ENCODE peak calls at places on chromosomes 7 and 10, in four cellular contexts. J, L, D and A are unnamed samples.
A peak's percentile ranks its signal among the peaks of the same experiment; 100 is the strongest.

GRCh38 chr10:65555192-65555591 is 1370.6 kb upstream of the LRRTM3 start:
- DNase-seq in J (no peak), L (peak; percentile 43), D (no peak), A (peak; percentile 25)

GRCh38 chr7:21192662-21193061 is 235.2 kb upstream of the SP4 start:
- DNase-seq in J (no peak), L (no peak), D (no peak), A (peak; percentile 22)

GRCh38 chr7:30927559-30927958 is 15.9 kb downstream of the AQP1 start:
- DNase-seq in J (no peak), L (no peak), D (no peak), A (no peak)

GRCh38 chr10:88832376-88832775 is 19.3 kb downstream of the ANKRD22 start:
- DNase-seq in J (no peak), L (no peak), D (no peak), A (peak; percentile 75)

GRCh38 chr10:67492317-67493019 is 203.5 kb downstream of the CTNNA3 start:
- DNase-seq in J (peak; percentile 1), L (no peak), D (no peak), A (no peak)

GRCh38 chr10:98694014-98694413 is 247.3 kb upstream of the HPS1 start:
- DNase-seq in J (no peak), L (no peak), D (no peak), A (no peak)

GRCh38 chr10:88921194-88921593 is 31.4 kb downstream of the ACTA2 start:
- DNase-seq in J (no peak), L (no peak), D (no peak), A (peak; percentile 51)

GRCh38 chr7:30907527-30908267 is 4.0 kb upstream of the AQP1 start:
- DNase-seq in J (no peak), L (peak; percentile 46), D (no peak), A (no peak)

GRCh38 chr7:142785841-142786250 is 15.1 kb downstream of the PRSS2 start:
- DNase-seq in J (no peak), L (peak; percentile 45), D (no peak), A (peak; percentile 19)

GRCh38 chr7:132516042-132516840 is 60.0 kb downstream of the PLXNA4 start:
- DNase-seq in J (peak; percentile 10), L (no peak), D (no peak), A (peak; percentile 77)

GRCh38 chr7:120586561-120586960 is 271.4 kb downstream of the TSPAN12 start:
- DNase-seq in J (no peak), L (no peak), D (no peak), A (no peak)

GRCh38 chr7:39271386-39271785 is 293.7 kb downstream of the POU6F2 start:
- DNase-seq in J (no peak), L (no peak), D (no peak), A (peak; percentile 17)

GRCh38 chr7:100799037-100799896 is 28.1 kb downstream of the EPHB4 start:
- DNase-seq in J (peak; percentile 52), L (peak; percentile 79), D (no peak), A (peak; percentile 85)

GRCh38 chr10:16941865-16942264 is 124.6 kb upstream of the RSU1 start:
- DNase-seq in J (no peak), L (no peak), D (no peak), A (no peak)

GRCh38 chr10:132648072-132648855 is 110.7 kb downstream of the INPP5A start:
- DNase-seq in J (no peak), L (no peak), D (no peak), A (no peak)

GRCh38 chr7:134333943-134334342 is 17.2 kb upstream of the SLC35B4 start:
- DNase-seq in J (no peak), L (no peak), D (no peak), A (no peak)

GRCh38 chr10:24209421-24209770 is 458 bp downstream of the KIAA1217 start:
- DNase-seq in J (peak; percentile 44), L (no peak), D (no peak), A (peak; percentile 60)

GRCh38 chr7:92754756-92755581 is 81.4 kb downstream of the CDK6 start:
- DNase-seq in J (no peak), L (no peak), D (no peak), A (no peak)

GRCh38 chr7:74453321-74454011 is at the start of gene GTF2IRD1:
- DNase-seq in J (peak; percentile 73), L (peak; percentile 73), D (no peak), A (peak; percentile 84)

GRCh38 chr10:131195552-131196159 is 115.9 kb downstream of the TCERG1L start:
- DNase-seq in J (no peak), L (peak; percentile 20), D (no peak), A (no peak)

GRCh38 chr10:30111340-30111980 is 52.1 kb upstream of the JCAD start:
- DNase-seq in J (peak; percentile 89), L (no peak), D (no peak), A (no peak)

GRCh38 chr7:131537581-131537980 is 18.8 kb downstream of the PODXL start:
- DNase-seq in J (no peak), L (no peak), D (no peak), A (no peak)

GRCh38 chr10:37687581-37687980 is 169.8 kb downstream of the ZNF248 start:
- DNase-seq in J (no peak), L (no peak), D (no peak), A (no peak)

GRCh38 chr10:121598261-121599249 is at the start of gene FGFR2:
- DNase-seq in J (no peak), L (peak; percentile 88), D (no peak), A (peak; percentile 92)

GRCh38 chr10:99555371-99556224 is 22.9 kb downstream of the NKX2-3 start:
- DNase-seq in J (no peak), L (no peak), D (no peak), A (no peak)

GRCh38 chr10:97228775-97229157 is 43.0 kb upstream of the SLIT1 start:
- DNase-seq in J (no peak), L (no peak), D (no peak), A (no peak)

GRCh38 chr10:97226398-97226797 is 40.6 kb upstream of the SLIT1 start:
- DNase-seq in J (no peak), L (no peak), D (no peak), A (no peak)

GRCh38 chr10:97228130-97228774 is 42.5 kb upstream of the SLIT1 start:
- DNase-seq in J (no peak), L (no peak), D (no peak), A (no peak)

GRCh38 chr10:97222346-97222961 is 36.7 kb upstream of the SLIT1 start:
- DNase-seq in J (no peak), L (peak; percentile 71), D (peak; percentile 17), A (peak; percentile 96)

GRCh38 chr10:97224483-97225435 is 39.0 kb upstream of the SLIT1 start:
- DNase-seq in J (peak; percentile 41), L (no peak), D (no peak), A (no peak)
- H4K5ac ChIP-seq in J (no peak overlapping the region), L (no peak overlapping the region), D (no peak overlapping the region), A (no peak overlapping the region)

GRCh38 chr10:15782851-15783250 is 63.1 kb upstream of the ITGA8 start:
- DNase-seq in J (no peak), L (no peak), D (no peak), A (no peak)

GRCh38 chr10:15784662-15785300 is 65.1 kb upstream of the ITGA8 start:
- DNase-seq in J (peak; percentile 56), L (peak; percentile 35), D (no peak), A (peak; percentile 46)

GRCh38 chr10:15787426-15787825 is 67.7 kb upstream of the ITGA8 start:
- DNase-seq in J (no peak), L (no peak), D (no peak), A (no peak)

GRCh38 chr10:15781381-15781960 is 61.7 kb upstream of the ITGA8 start:
- DNase-seq in J (no peak), L (no peak), D (no peak), A (no peak)

DNA sequence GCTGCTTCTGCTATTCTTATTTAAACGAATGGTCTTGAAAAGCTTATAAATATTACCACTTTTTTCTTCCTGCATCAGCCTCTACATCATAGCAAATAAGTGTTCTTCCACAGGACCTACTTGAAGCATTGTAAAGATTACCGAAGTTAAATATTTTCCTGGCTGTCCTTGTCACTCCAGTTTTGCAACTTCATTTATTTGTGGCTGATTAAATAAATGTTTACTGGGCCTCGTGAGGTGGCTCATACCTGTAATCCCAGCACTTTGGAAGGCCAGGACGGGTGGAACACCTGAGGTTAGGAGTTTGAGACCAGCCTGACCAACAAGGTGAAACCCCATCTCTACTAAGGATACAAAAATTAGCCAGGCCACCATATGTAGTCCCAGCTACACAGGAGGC is 64.5 kb upstream of the ITGA8 start:
- DNase-seq in J (no peak), L (no peak), D (no peak), A (no peak)
- H3K4me2 ChIP-seq in J (no peak overlapping the region), L (no peak overlapping the region), D (no peak overlapping the region), A (no peak overlapping the region)

DNA sequence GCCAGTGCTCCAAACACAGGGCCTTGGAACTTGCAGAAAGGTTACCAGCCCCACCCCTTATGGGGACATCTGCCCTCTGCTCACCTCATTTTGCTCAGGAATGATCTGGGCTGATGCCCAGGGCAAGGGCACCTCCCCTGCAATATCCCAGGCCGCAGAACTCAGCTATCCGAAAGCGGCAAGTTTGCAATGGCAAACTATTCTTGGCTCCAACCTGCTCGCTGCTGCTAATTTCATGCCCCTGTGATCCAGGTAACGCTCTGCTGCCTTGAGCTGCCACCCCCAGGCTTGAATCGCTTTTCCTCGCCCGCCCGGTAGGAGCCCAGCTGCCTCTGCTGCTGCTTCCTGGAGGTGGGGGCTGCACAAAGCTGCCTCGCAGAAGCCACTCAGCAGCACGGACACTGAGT is 18.2 kb downstream of the SLC29A3 start:
- DNase-seq in J (no peak), L (no peak), D (no peak), A (no peak)
- H4K5ac ChIP-seq in J (no peak overlapping the region), L (no peak overlapping the region), D (no peak overlapping the region), A (no peak overlapping the region)

GRCh38 chr10:75441682-75442081 is 10.3 kb downstream of the LRMDA start:
- DNase-seq in J (no peak), L (no peak), D (no peak), A (no peak)
- H3K4me2 ChIP-seq in J (no peak overlapping the region), L (no peak overlapping the region), D (no peak overlapping the region), A (no peak overlapping the region)

GRCh38 chr10:126063353-126063791 is 167.0 kb downstream of the FANK1 start:
- DNase-seq in J (peak; percentile 81), L (no peak), D (no peak), A (peak; percentile 40)
- H4K5ac ChIP-seq in J (peak overlapping the region; percentile 67), L (no peak overlapping the region), D (no peak overlapping the region), A (no peak overlapping the region)